ENCODE peak calls at places on chromosomes 1 and 21, in five cellular contexts. O is fibroblast of lung, H is H1, G is endothelial cell of umbilical vein, I is neural progenitor cell. P is an unnamed sample.
A peak's percentile ranks its signal among the peaks of the same experiment; 100 is the strongest.

GRCh38 chr1:23424171-23424959 is at the start of gene TCEA3:
- DNase-seq in H (peak; percentile 69), I (peak; percentile 51), O (no peak), G (no peak), P (no peak)

GRCh38 chr1:21604208-21604957 is 64.8 kb downstream of the RAP1GAP start:
- DNase-seq in H (no peak), G (no peak), O (no peak), I (no peak), P (no peak)

GRCh38 chr21:16821588-16821987 is 691.3 kb upstream of the CXADR start:
- DNase-seq in O (no peak), G (no peak), H (no peak), I (no peak), P (no peak)

GRCh38 chr1:245603311-245603865 is 448.6 kb downstream of the KIF26B start:
- DNase-seq in I (no peak), H (no peak), G (no peak), O (peak; percentile 11), P (no peak)

GRCh38 chr1:180504186-180504585 is 1.8 kb upstream of the ACBD6 start:
- DNase-seq in I (no peak), O (peak; percentile 63), H (no peak), G (no peak), P (no peak)

GRCh38 chr1:51592711-51593110 is 24.2 kb upstream of the OSBPL9 start:
- DNase-seq in I (no peak), H (no peak), O (no peak), G (no peak), P (no peak)

GRCh38 chr1:70327306-70328076 is 27.0 kb downstream of the ANKRD13C start:
- DNase-seq in O (no peak), G (no peak), I (no peak), H (no peak), P (no peak)

GRCh38 chr1:220786337-220787068 is at the start of gene MTARC1:
- DNase-seq in H (peak; percentile 81), G (peak; percentile 39), I (peak; percentile 88), O (peak; percentile 47), P (no peak)

GRCh38 chr1:38044224-38045215 is 2.1 kb downstream of the POU3F1 start:
- DNase-seq in H (peak; percentile 68), G (no peak), O (peak; percentile 22), I (no peak), P (no peak)
- TF ChIP-seq EZH2 in H (no peak), G (peak; percentile 86), O (peak; percentile 82), I (peak; percentile 32), P (peak; percentile 96)

GRCh38 chr1:31762726-31763670 is 1.1 kb downstream of the ADGRB2 start:
- DNase-seq in G (peak; percentile 63), O (peak; percentile 37), H (peak; percentile 94), I (peak; percentile 94), P (no peak)

GRCh38 chr1:31762323-31762722 is 1.8 kb downstream of the ADGRB2 start:
- DNase-seq in G (no peak), I (no peak), H (no peak), O (no peak), P (no peak)

GRCh38 chr1:31765041-31765467 is 914 bp upstream of the ADGRB2 start:
- DNase-seq in H (no peak), G (peak; percentile 25), I (peak; percentile 68), O (no peak), P (no peak)

GRCh38 chr1:31764307-31765040 is at the start of gene ADGRB2:
- DNase-seq in G (peak; percentile 19), O (no peak), I (peak; percentile 89), H (peak; percentile 76), P (no peak)

GRCh38 chr1:31763671-31764306 is 351 bp downstream of the ADGRB2 start:
- DNase-seq in I (peak; percentile 38), H (no peak), G (no peak), O (no peak), P (no peak)
- H3K79me2 ChIP-seq in I (peaks cover 4% of the 10 kb centered on the region), H (no peaks in the 10 kb centered on the region), G (no peaks in the 10 kb centered on the region), O (no peaks in the 10 kb centered on the region), P (no peaks in the 10 kb centered on the region)

DNA sequence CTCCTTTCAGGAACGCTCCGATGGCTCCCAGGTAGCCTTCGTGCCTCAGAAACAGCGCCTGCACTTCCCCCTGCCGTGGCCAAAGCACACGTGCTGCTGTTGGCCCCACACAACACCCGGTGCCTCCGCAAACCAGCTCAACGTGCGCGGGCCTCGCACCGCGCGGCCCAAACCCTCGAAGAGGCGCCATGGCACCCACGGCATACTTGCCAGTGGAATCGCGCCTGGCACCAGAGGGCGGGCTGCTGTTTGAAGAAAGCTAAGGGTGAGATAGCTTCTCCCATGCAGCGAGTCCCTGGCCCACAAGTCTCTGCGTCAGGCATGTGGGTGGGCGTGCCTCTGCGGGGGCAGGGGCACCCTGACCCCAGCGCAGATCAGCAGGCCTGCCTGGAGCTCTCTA is 7.9 kb downstream of the PANK4 start:
- DNase-seq in G (no peak), H (no peak), O (no peak), I (no peak), P (no peak)
- H3K9ac ChIP-seq in G (no peak overlapping the region), H (no peak overlapping the region), O (no peak overlapping the region), I (no peak overlapping the region), P (no peak overlapping the region)

DNA sequence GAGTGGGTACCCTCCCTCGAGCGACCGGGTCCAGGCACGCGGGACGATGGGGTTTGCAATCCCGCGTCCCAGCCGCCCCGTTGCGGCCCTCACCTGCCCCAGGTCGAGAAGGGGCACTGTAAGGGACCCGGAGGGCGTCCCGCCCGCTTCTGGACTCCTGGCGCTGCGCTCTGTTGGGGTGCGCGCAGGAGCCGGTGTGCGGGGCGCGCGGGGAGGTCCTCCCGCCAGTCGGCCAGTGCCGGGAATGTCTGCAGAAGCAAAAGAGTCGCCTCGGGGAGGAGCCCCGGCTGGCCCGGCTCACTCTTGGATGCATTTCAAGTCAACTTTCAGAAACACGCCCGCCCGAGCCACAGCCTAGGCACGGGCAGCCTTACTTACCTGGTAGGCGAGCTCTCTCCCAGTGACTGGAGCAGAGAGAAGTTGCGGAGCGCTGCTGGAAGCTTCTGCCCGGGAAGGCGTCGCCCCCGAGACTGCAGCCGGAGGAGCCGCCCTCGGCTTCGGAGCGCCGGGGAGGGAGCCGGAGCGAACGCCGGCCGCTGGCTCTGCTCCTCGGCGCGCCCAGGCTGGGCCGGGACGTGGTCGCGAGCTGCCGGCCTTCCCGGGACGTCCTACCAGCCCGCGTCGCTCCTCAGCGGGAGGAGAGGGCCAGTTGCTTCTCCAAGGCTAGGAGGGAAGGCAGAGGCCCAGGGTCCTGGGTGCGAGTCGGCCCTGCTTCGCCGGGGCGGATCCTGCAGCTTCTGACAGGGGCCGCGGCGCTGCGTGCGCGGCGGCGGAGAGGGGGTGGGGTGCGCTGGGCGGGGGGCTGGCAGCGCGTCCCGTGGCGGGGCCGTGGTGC is at the start of gene LMX1A:
- DNase-seq in G (no peak), O (no peak), I (peak; percentile 68), H (peak; percentile 71), P (no peak)
- TF ChIP-seq EZH2 in G (no peak), O (peak; percentile 48), I (peak; percentile 86), H (peak; percentile 40), P (peak; percentile 71)

GRCh38 chr1:45010855-45011811 is at the start of gene HECTD3:
- DNase-seq in I (peak; percentile 86), H (peak; percentile 75), O (peak; percentile 76), G (peak; percentile 81), P (no peak)

GRCh38 chr1:45012639-45013278 is 705 bp downstream of the UROD start:
- DNase-seq in I (peak; percentile 63), O (peak; percentile 65), H (peak; percentile 58), G (peak; percentile 69), P (peak; percentile 28)

GRCh38 chr1:45013551-45014209 is 1.6 kb downstream of the UROD start:
- DNase-seq in G (no peak), I (no peak), O (no peak), H (no peak), P (no peak)

GRCh38 chr1:45009956-45010854 is 919 bp downstream of the HECTD3 start:
- DNase-seq in H (peak; percentile 52), G (peak; percentile 24), O (no peak), I (no peak), P (no peak)

DNA sequence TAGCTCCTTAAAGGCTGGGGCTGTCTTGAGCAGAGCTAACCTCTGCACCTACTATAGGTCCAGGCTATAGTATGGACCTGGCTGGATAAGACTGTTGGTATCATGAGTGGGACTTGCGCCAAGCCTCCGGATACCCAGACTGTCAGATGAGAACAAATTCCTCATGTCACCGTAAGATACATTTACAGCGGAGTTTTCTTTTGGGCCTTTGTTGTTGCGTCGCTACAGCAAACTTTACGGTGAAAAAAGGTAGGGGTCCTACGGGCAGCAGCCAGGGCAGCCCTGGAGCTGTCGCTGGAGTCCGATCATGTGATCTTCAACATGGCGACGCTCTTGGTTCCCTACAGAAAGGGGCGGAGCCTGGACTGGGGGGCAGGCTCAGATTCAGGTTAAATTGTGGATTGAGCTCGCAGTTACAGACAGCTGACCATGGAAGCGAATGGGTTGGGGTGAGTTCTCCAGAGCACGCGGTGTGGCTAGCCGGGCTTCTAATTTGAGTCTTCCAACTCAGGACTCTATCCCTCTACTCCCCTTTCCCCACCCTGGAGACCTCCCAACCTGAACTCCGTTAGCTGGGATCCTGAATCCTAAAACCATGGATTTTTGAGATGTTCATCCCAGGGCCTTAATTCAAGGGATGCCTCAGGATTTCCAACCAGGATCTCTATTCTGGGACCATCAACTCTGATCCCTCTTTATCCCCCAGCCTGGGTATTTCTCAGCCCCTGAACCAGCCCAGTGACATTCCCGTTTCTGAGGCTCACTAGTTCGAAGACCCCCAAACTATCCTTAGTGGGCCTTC is at the start of gene UROD:
- DNase-seq in O (peak; percentile 97), I (peak; percentile 97), H (peak; percentile 91), G (peak; percentile 97), P (peak; percentile 88)
- H3K79me2 ChIP-seq in O (peaks cover 32% of the 10 kb centered on the region), I (peaks cover 10% of the 10 kb centered on the region), H (no peaks in the 10 kb centered on the region), G (peaks cover 22% of the 10 kb centered on the region), P (peaks cover 26% of the 10 kb centered on the region)